ENCODE peak calls at places on chromosome 9, in seven cellular contexts. A is NCI-H524 treated with DMSO at 0.1 percent for 48 hours, W is T-helper 2 cell, I is A673, B is head of caudate nucleus, T is EL, J is NCI-H345. Q is an unnamed sample.
A peak's percentile ranks its signal among the peaks of the same experiment; 100 is the strongest.

GRCh38 chr9:108151161-108151586 is 661.6 kb upstream of the KLF4 start:
- DNase-seq in B (no peak), W (no peak), J (no peak), I (no peak), A (no peak), T (peak; percentile 73), Q (no peak)

GRCh38 chr9:133774799-133775198 is 36.6 kb upstream of the SARDH start:
- DNase-seq in W (no peak), B (no peak), J (no peak), T (no peak), I (no peak), A (no peak), Q (no peak)

GRCh38 chr9:115694014-115694413 is 459.6 kb upstream of the PAPPA start:
- DNase-seq in T (peak; percentile 84), W (no peak), A (peak; percentile 3), I (peak; percentile 89), J (no peak), B (no peak), Q (no peak)

GRCh38 chr9:72583370-72583769 is 62.0 kb downstream of the TMC1 start:
- DNase-seq in J (no peak), T (no peak), B (no peak), A (no peak), W (no peak), I (no peak), Q (no peak)

GRCh38 chr9:96691326-96691725 is 36.2 kb upstream of the PRXL2C start:
- DNase-seq in I (no peak), T (peak; percentile 28), J (no peak), W (no peak), A (no peak), B (no peak), Q (no peak)

GRCh38 chr9:33809506-33809905 is 7.5 kb upstream of the UBE2R2 start:
- DNase-seq in W (no peak), A (no peak), I (no peak), B (no peak), T (no peak), J (no peak), Q (no peak)

GRCh38 chr9:107708786-107709185 is 219.2 kb upstream of the KLF4 start:
- DNase-seq in W (no peak), J (no peak), T (no peak), B (no peak), A (no peak), I (no peak), Q (no peak)

GRCh38 chr9:34686231-34686630 is 4.8 kb downstream of the CCL19 start:
- DNase-seq in T (no peak), W (no peak), B (no peak), I (no peak), J (no peak), A (no peak), Q (no peak)

GRCh38 chr9:120942186-120943001 is 15.8 kb upstream of the TRAF1 start:
- DNase-seq in I (no peak), A (no peak), B (no peak), J (no peak), T (no peak), W (no peak), Q (no peak)

GRCh38 chr9:128245293-128246151 is 30.3 kb downstream of the GOLGA2 start:
- DNase-seq in A (no peak), J (no peak), B (no peak), I (no peak), W (no peak), T (peak; percentile 82), Q (no peak)

GRCh38 chr9:131503626-131504465 is 1.1 kb downstream of the POMT1 start:
- DNase-seq in W (peak; percentile 88), J (no peak), I (peak; percentile 13), A (no peak), T (peak; percentile 65), B (no peak), Q (no peak)

GRCh38 chr9:114233806-114234205 is 78.5 kb downstream of the COL27A1 start:
- DNase-seq in J (no peak), B (no peak), I (no peak), T (no peak), A (no peak), W (no peak), Q (no peak)

GRCh38 chr9:3963266-3964019 is 336.4 kb downstream of the GLIS3 start:
- DNase-seq in J (no peak), I (peak; percentile 72), A (no peak), B (no peak), T (peak; percentile 92), W (no peak), Q (no peak)

GRCh38 chr9:114779352-114779845 is 26.4 kb downstream of the TNFSF15 start:
- DNase-seq in J (peak; percentile 69), I (no peak), T (peak; percentile 8), A (no peak), W (no peak), B (no peak), Q (no peak)

GRCh38 chr9:17422994-17423680 is 155.7 kb upstream of the SH3GL2 start:
- DNase-seq in B (no peak), T (peak; percentile 12), J (peak; percentile 19), W (no peak), A (no peak), I (no peak), Q (no peak)

GRCh38 chr9:114824130-114824529 is 18.3 kb upstream of the TNFSF15 start:
- DNase-seq in B (no peak), T (peak; percentile 68), W (no peak), I (no peak), J (no peak), A (no peak), Q (no peak)

GRCh38 chr9:134768332-134769083 is 112.1 kb upstream of the FCN2 start:
- DNase-seq in B (no peak), I (no peak), T (no peak), W (no peak), A (no peak), J (no peak), Q (no peak)